ENCODE peak calls at places on chromosomes 4 and X, in nine cellular contexts. N, K, E, T, O, P, Y, F and Z are unnamed samples.

GRCh38 chr4:22240814-22241213 is 275.1 kb downstream of the ADGRA3 start:
- DNase-seq in O (no peak), T (no peak), E (no peak), N (no peak), K (no peak), F (no peak), Y (no peak), P (no peak), Z (no peak)

GRCh38 chr4:128782076-128782715 is 27.3 kb upstream of the JADE1 start:
- DNase-seq in F (peak; percentile 38), K (no peak), Y (peak; percentile 29), T (no peak), N (peak; percentile 20), O (peak; percentile 33), E (no peak), P (peak; percentile 80), Z (peak; percentile 35)

GRCh38 chrX:138018145-138018799 is 452.3 kb downstream of the ZIC3 start:
- DNase-seq in E (no peak), O (peak; percentile 63), K (no peak), F (no peak), P (no peak), T (no peak), N (no peak), Y (no peak), Z (no peak)

GRCh38 chr4:175531405-175532091 is 280.5 kb downstream of the GPM6A start:
- DNase-seq in P (no peak), F (no peak), K (no peak), N (no peak), Y (no peak), T (no peak), O (peak; percentile 77), E (no peak), Z (no peak)

GRCh38 chr4:137651128-137651527 is 118.8 kb upstream of the PCDH18 start:
- DNase-seq in P (no peak), K (peak; percentile 32), O (peak; percentile 45), E (no peak), T (no peak), Y (no peak), F (no peak), N (no peak), Z (no peak)

GRCh38 chrX:130834149-130834548 is 68.9 kb downstream of the ENOX2 start:
- DNase-seq in O (no peak), N (no peak), Y (no peak), P (no peak), F (no peak), K (no peak), E (no peak), T (no peak), Z (no peak)

GRCh38 chr4:80529021-80529420 is 193.5 kb downstream of the CFAP299 start:
- DNase-seq in P (no peak), N (no peak), Y (no peak), O (no peak), T (no peak), K (no peak), E (no peak), F (no peak), Z (no peak)

GRCh38 chrX:29652484-29652883 is 562.9 kb upstream of the MAGEB2 start:
- DNase-seq in K (no peak), T (no peak), F (no peak), N (no peak), E (no peak), Y (no peak), P (no peak), O (peak; percentile 60), Z (no peak)

GRCh38 chrX:71996826-71997225 is 86.2 kb downstream of the NHSL2 start:
- DNase-seq in Y (peak; percentile 44), O (no peak), E (peak; percentile 65), P (no peak), F (no peak), N (peak; percentile 61), T (peak; percentile 54), K (no peak), Z (no peak)

GRCh38 chrX:37854148-37854547 is 6.8 kb upstream of the DYNLT3 start:
- DNase-seq in Y (no peak), N (no peak), T (no peak), E (no peak), F (no peak), O (peak; percentile 64), K (no peak), P (no peak), Z (no peak)

GRCh38 chr4:67087897-67088296 is 457.4 kb downstream of the CENPC start:
- DNase-seq in O (peak; percentile 74), T (no peak), E (peak; percentile 21), K (peak; percentile 54), Y (no peak), F (peak; percentile 46), P (no peak), N (no peak), Z (no peak)

GRCh38 chr4:3009422-3009821 is 46.1 kb downstream of the GRK4 start:
- DNase-seq in O (no peak), T (no peak), E (no peak), N (no peak), Y (no peak), K (no peak), F (peak; percentile 31), P (no peak), Z (no peak)

GRCh38 chr4:7416745-7417432 is 17.8 kb downstream of the PSAPL1 start:
- DNase-seq in O (no peak), K (no peak), P (peak; percentile 35), Y (peak; percentile 10), F (no peak), T (no peak), E (no peak), N (peak; percentile 4), Z (no peak)

GRCh38 chr4:10366628-10367027 is 90.6 kb downstream of the ZNF518B start:
- DNase-seq in P (no peak), F (no peak), Y (no peak), N (no peak), K (no peak), E (no peak), O (no peak), T (no peak), Z (no peak)

GRCh38 chr4:44652002-44652401 is 577 bp upstream of the YIPF7 start:
- DNase-seq in E (no peak), T (no peak), F (no peak), K (no peak), P (no peak), Y (no peak), O (no peak), N (no peak), Z (no peak)

GRCh38 chr4:65983062-65983461 is 312.8 kb upstream of the EPHA5 start:
- DNase-seq in P (no peak), K (no peak), T (no peak), Y (no peak), O (no peak), E (no peak), N (no peak), F (no peak), Z (no peak)

GRCh38 chr4:7518871-7519637 is 84.3 kb upstream of the PSAPL1 start:
- DNase-seq in F (peak; percentile 3), E (no peak), P (no peak), Y (peak; percentile 75), O (no peak), K (no peak), T (peak; percentile 69), N (no peak), Z (no peak)

GRCh38 chrX:20437678-20438077 is 171.0 kb upstream of the RPS6KA3 start:
- DNase-seq in F (peak; percentile 21), Y (no peak), O (no peak), P (no peak), N (no peak), K (peak; percentile 57), E (no peak), T (no peak), Z (no peak)

GRCh38 chr4:8683462-8683861 is 90.9 kb downstream of the CPZ start:
- DNase-seq in T (no peak), E (peak; percentile 6), N (no peak), Y (no peak), K (no peak), P (peak; percentile 3), O (no peak), F (no peak), Z (no peak)

GRCh38 chr4:56909083-56909981 is 1.6 kb downstream of the REST start:
- DNase-seq in T (peak; percentile 40), F (peak; percentile 53), E (no peak), Y (peak; percentile 51), K (peak; percentile 55), N (peak; percentile 36), O (peak; percentile 55), P (no peak), Z (peak; percentile 6)
- H3K4me1 ChIP-seq in T (peaks cover 50% of the 10 kb centered on the region), F (peaks cover 16% of the 10 kb centered on the region), E (peaks cover 38% of the 10 kb centered on the region), Y (peaks cover 77% of the 10 kb centered on the region), K (peaks cover 19% of the 10 kb centered on the region), N (no peaks in the 10 kb centered on the region), O (peaks cover 20% of the 10 kb centered on the region), P (peaks cover 25% of the 10 kb centered on the region), Z (peaks cover 12% of the 10 kb centered on the region)

DNA sequence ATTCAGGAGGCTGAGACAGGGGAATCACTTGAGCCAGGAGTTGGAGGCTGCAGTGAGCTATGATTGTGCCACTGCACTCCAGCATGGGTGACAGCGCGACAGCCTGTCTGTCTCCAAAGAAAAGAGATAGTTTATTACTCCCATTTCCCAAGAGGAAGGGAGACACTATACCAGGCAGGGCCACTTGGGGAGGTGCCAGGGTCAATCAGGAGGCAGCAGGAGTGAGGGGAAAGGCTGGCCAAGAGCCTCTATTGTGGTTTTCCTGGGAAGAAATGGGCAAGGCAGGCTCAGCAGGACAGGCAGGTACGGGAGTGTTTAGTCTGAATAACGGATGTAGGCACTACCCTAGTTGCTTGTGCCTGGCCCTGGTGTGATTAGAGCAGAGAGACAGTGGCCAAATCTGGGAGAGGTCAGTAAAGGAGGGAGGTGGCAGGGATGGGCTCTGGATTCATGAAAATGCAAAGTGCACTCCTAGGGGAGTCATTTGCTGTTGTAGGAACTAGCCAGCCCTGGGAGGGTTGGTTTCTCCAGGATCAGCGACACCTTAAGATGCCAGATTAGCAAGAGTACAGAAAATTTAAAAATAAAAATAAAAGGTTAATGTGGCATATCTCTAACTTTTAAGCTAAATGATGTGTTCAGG is 20.2 kb upstream of the CDKN2AIP start:
- DNase-seq in K (no peak), E (no peak), F (no peak), T (no peak), Y (no peak), O (peak; percentile 57), N (no peak), P (no peak), Z (no peak)
- H3K27ac ChIP-seq in K (no peak overlapping the region), E (no peak overlapping the region), F (no peak overlapping the region), T (no peak overlapping the region), Y (no peak overlapping the region), O (peak overlapping the region; percentile 57), N (no peak overlapping the region), P (no peak overlapping the region), Z (no peak overlapping the region)

DNA sequence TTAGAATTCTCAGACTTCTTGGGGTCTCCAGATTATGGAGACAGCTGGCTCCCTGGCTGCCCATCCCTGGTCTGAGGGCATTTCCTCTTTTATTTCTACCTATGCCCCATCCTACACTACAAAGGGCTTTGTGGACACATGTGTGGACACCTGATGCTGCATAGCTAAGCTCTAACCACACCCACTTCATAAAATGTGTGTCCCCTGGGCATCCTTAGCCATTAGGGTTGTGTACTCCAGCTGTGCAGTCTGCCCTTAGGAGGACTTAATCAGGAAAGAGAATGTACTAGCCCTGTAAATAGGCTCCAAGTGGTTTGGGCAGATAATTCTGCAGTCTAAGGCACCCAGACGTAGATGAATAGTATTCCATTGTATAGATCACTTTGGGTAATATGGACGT is 47.0 kb downstream of the COQ2 start:
- DNase-seq in T (no peak), K (no peak), E (no peak), P (no peak), O (no peak), N (no peak), Y (no peak), F (no peak), Z (no peak)
- H3K4me1 ChIP-seq in T (no peaks in the 10 kb centered on the region), K (peaks cover 35% of the 10 kb centered on the region), E (no peaks in the 10 kb centered on the region), P (peaks cover 5% of the 10 kb centered on the region), O (peaks cover 8% of the 10 kb centered on the region), N (no peaks in the 10 kb centered on the region), Y (no peaks in the 10 kb centered on the region), F (no peaks in the 10 kb centered on the region), Z (no peaks in the 10 kb centered on the region)

GRCh38 chr4:86032476-86033022 is 327.3 kb downstream of the MAPK10 start:
- DNase-seq in N (peak; percentile 39), P (no peak), Y (no peak), O (peak; percentile 69), T (no peak), E (no peak), K (no peak), F (no peak), Z (no peak)
- H3K27ac ChIP-seq in N (peak overlapping the region; percentile 63), P (no peak overlapping the region), Y (peak overlapping the region; percentile 91), O (peak overlapping the region; percentile 73), T (peak overlapping the region; percentile 79), E (no peak overlapping the region), K (no peak overlapping the region), F (peak overlapping the region; percentile 36), Z (peak overlapping the region; percentile 73)